ENCODE peak calls at places on chromosomes 6 and 20, in six cellular contexts. U is tibial nerve, W is AG09319, M is breast epithelium, Z is ovary, P is AG10803. A is an unnamed sample.
A peak's percentile ranks its signal among the peaks of the same experiment; 100 is the strongest.

GRCh38 chr20:57802877-57803717 is 93.3 kb upstream of the PMEPA1 start:
- DNase-seq in U (no peak), W (no peak), M (no peak), Z (no peak), P (no peak), A (no peak)

GRCh38 chr6:154466139-154466538 is 44.3 kb downstream of the CNKSR3 start:
- DNase-seq in U (no peak), W (no peak), M (peak; percentile 47), Z (no peak), P (no peak), A (no peak)

GRCh38 chr20:56987992-56988391 is 278.4 kb downstream of the BMP7 start:
- DNase-seq in U (no peak), W (no peak), M (no peak), Z (no peak), P (no peak), A (peak; percentile 7)

GRCh38 chr6:96469312-96469711 is 52.3 kb upstream of the UFL1 start:
- DNase-seq in U (no peak), W (no peak), M (no peak), Z (no peak), P (no peak), A (no peak)

GRCh38 chr6:106620931-106621672 is 8.2 kb downstream of the RTN4IP1 start:
- DNase-seq in U (no peak), W (no peak), M (no peak), Z (no peak), P (no peak), A (peak; percentile 40)

GRCh38 chr6:135901776-135902524 is 50.4 kb downstream of the PDE7B start:
- DNase-seq in U (peak; percentile 71), W (peak; percentile 65), M (no peak), Z (peak; percentile 78), P (peak; percentile 89), A (peak; percentile 48)

GRCh38 chr6:26464416-26465131 is 6.8 kb downstream of the BTN2A1 start:
- DNase-seq in U (no peak), W (no peak), M (no peak), Z (no peak), P (no peak), A (no peak)

GRCh38 chr6:44664716-44665115 is 277.2 kb downstream of the CDC5L start:
- DNase-seq in U (no peak), W (no peak), M (no peak), Z (no peak), P (peak; percentile 53), A (no peak)

GRCh38 chr6:15079288-15079817 is 166.5 kb upstream of the JARID2 start:
- DNase-seq in U (no peak), W (no peak), M (no peak), Z (no peak), P (no peak), A (no peak)

GRCh38 chr6:15080895-15081294 is 165.0 kb upstream of the JARID2 start:
- DNase-seq in U (no peak), W (no peak), M (no peak), Z (no peak), P (no peak), A (no peak)

GRCh38 chr6:15076565-15076964 is 169.3 kb upstream of the JARID2 start:
- DNase-seq in U (no peak), W (no peak), M (no peak), Z (no peak), P (no peak), A (no peak)

GRCh38 chr6:15077006-15077405 is 168.9 kb upstream of the JARID2 start:
- DNase-seq in U (no peak), W (no peak), M (no peak), Z (no peak), P (no peak), A (peak; percentile 4)

DNA sequence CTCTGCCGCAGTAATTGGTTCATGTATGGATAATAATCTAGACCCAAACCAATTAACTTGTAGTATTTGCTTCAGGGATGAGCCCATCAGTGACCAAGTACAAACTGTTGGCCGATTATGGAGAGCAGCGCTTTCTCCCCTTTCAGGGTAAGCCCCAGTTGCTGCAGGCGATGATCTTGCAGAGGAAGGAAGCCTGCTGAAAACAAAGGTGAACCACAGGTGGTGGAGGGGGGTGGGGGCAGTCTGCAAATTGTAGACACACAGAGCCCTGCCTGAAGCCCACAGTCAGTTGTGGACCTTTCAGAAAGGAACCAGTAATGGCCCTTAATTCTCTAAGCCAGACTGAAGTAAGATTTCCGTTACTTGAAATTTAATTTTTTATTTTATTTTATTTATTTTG is 167.9 kb upstream of the JARID2 start:
- DNase-seq in U (no peak), W (no peak), M (no peak), Z (no peak), P (no peak), A (no peak)
- TF ChIP-seq CTCF in U (no peak), W (no peak), M (no peak), Z (no peak), P (no peak), A (no peak)

GRCh38 chr6:90216081-90216977 is 80.3 kb downstream of the BACH2 start:
- DNase-seq in U (peak; percentile 19), W (no peak), M (no peak), Z (no peak), P (peak; percentile 12), A (no peak)
- TF ChIP-seq CTCF in U (no peak), W (no peak), M (no peak), Z (no peak), P (no peak), A (no peak)

GRCh38 chr6:140051521-140052455 is 677.3 kb upstream of the CITED2 start:
- DNase-seq in U (no peak), W (no peak), M (no peak), Z (no peak), P (peak; percentile 99), A (peak; percentile 99)

GRCh38 chr6:140048202-140048790 is 673.8 kb upstream of the CITED2 start:
- DNase-seq in U (no peak), W (no peak), M (no peak), Z (no peak), P (no peak), A (no peak)

GRCh38 chr6:140047321-140047720 is 672.9 kb upstream of the CITED2 start:
- DNase-seq in U (no peak), W (no peak), M (no peak), Z (no peak), P (no peak), A (no peak)

GRCh38 chr6:140050232-140050995 is 676.0 kb upstream of the CITED2 start:
- DNase-seq in U (no peak), W (no peak), M (no peak), Z (no peak), P (peak; percentile 50), A (peak; percentile 63)

DNA sequence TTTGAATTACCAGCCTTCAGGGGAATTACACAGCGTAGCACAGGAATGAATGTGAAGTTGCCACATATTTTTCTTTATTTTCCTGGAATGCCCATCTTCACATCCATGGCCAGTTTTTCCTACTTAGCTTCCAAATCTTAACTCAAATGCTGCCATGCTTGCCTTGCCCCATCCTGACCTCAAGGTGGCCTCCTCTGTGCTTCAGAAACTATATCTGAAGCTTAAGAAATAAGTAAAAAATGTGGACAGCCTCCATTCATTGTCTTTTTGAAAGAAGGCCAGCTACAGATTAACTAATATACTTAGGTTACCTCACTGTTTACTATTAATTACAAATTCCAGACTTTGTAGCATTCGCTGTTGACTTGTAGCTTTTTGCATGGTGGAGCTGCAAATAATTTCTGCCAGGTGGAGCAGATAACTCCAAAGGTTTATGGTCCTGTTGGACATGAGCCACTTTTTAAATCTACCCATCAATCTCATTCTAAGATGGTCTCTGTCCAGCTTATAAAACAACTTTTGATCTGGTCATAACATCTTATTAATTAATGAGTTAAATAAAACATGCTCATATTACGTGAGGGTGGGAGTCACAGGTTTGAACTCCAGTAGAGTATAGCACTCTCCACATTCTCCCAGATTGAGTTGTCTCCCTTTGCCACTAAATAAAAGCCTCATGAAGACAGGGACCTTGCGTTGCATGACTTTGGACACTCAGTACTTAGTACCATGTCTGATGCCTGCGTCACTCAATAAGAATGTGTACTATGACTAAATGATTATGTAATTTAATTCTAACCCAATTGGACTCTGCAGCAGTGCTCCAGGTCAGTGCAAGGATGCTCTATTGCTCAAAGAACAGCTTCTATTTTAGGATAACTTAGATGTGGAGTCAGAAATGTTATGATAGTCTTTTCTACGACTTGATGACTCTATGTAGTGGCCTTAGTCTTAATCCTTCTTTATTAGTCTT is 678.6 kb upstream of the CITED2 start:
- DNase-seq in U (no peak), W (no peak), M (no peak), Z (no peak), P (peak; percentile 81), A (peak; percentile 80)
- TF ChIP-seq CTCF in U (no peak), W (peak; percentile 51), M (no peak), Z (no peak), P (peak; percentile 59), A (peak; percentile 74)

GRCh38 chr20:63706027-63706695 is 1.6 kb downstream of the ARFRP1 start:
- DNase-seq in U (no peak), W (no peak), M (no peak), Z (no peak), P (no peak), A (no peak)

GRCh38 chr20:63705232-63706026 is 2.3 kb downstream of the ARFRP1 start:
- DNase-seq in U (no peak), W (no peak), M (no peak), Z (no peak), P (no peak), A (no peak)

GRCh38 chr20:63707558-63708300 is at the start of the genes ARFRP1 and ZGPAT:
- DNase-seq in U (peak; percentile 85), W (peak; percentile 56), M (peak; percentile 71), Z (peak; percentile 88), P (peak; percentile 79), A (peak; percentile 58)

GRCh38 chr20:63708301-63709148 is 686 bp downstream of the ZGPAT start:
- DNase-seq in U (no peak), W (no peak), M (no peak), Z (peak; percentile 22), P (no peak), A (no peak)

DNA sequence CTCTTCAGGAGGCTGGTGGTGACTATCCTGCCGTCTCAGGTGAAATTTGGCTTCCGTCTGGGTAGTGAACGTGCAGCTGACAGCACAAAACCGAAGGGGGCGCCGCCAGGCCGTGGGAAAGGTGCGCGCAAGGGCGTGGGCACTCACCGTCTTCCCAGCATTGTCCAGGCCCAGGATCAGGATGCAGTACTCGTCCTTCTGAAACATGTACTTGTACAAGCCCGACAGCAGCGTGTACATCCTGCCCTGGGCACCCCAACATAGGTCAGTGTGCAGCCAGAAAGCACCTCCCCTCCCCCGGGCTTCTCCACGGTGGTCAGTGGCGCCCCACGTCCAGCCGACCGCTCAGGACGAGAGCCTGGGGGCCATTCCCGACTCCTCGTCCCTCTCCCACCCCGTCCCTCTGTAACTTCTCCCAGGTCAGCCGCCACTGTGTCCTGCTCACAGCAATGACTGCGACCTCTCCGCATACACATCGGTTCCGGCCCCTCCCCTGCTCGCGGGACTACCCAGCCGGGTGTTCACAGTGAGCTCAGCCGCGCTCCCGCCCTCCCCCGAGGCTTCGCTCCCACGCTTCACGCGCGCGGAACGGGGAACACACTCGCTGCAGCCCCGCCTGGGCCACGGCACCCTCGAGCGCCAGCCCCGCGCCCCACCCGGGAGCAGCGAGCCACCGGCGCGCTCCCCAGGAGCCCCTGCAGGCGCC is 771 bp downstream of the ARFRP1 start:
- DNase-seq in U (no peak), W (no peak), M (no peak), Z (peak; percentile 49), P (peak; percentile 20), A (peak; percentile 22)
- TF ChIP-seq CTCF in U (no peak), W (peak; percentile 14), M (no peak), Z (no peak), P (peak; percentile 20), A (peak; percentile 52)

GRCh38 chr6:90892271-90892670 is 305.4 kb upstream of the MAP3K7 start:
- DNase-seq in U (no peak), W (no peak), M (no peak), Z (no peak), P (no peak), A (no peak)
- TF ChIP-seq CTCF in U (no peak), W (no peak), M (no peak), Z (no peak), P (no peak), A (no peak)